ENCODE peak calls at places on chromosomes 12 and 14, in eight cellular contexts. N is HCT116, X is GM12878, K is body of pancreas, H is upper lobe of left lung, P is heart left ventricle, A is right lobe of liver, Q is HepG2. Z is an unnamed sample.

GRCh38 chr12:115953450-115953849 is 324.0 kb downstream of the MED13L start:
- ATAC-seq in N (no peak), X (no peak), K (no peak), H (peak), P (no peak), A (peak), Q (peak), Z (peak)

GRCh38 chr14:84108746-84109457 is 1421.0 kb upstream of the FLRT2 start:
- ATAC-seq in N (no peak), X (no peak), K (no peak), H (no peak), P (no peak), A (no peak), Q (no peak), Z (no peak)

GRCh38 chr14:24212924-24213865 is at the start of gene CHMP4A:
- ATAC-seq in N (peak), X (peak), K (peak), H (peak), P (peak), A (peak), Q (peak), Z (peak)

GRCh38 chr12:68159681-68160304 is at the start of gene IFNG:
- ATAC-seq in N (no peak), X (peak), K (no peak), H (no peak), P (no peak), A (peak), Q (no peak), Z (no peak)

GRCh38 chr12:76964784-76965571 is 86.2 kb upstream of the CSRP2 start:
- ATAC-seq in N (no peak), X (no peak), K (no peak), H (no peak), P (no peak), A (no peak), Q (no peak), Z (no peak)

GRCh38 chr12:11959117-11959823 is 111.5 kb upstream of the BCL2L14 start:
- ATAC-seq in N (no peak), X (no peak), K (no peak), H (no peak), P (no peak), A (no peak), Q (peak), Z (no peak)

GRCh38 chr12:131114942-131115584 is 161.4 kb downstream of the ADGRD1 start:
- ATAC-seq in N (no peak), X (no peak), K (no peak), H (peak), P (peak), A (no peak), Q (no peak), Z (peak)

GRCh38 chr14:104375551-104376201 is 203.9 kb upstream of the C14orf180 start:
- ATAC-seq in N (no peak), X (no peak), K (no peak), H (no peak), P (no peak), A (no peak), Q (no peak), Z (no peak)

GRCh38 chr12:98741229-98741614 is 96.1 kb downstream of the APAF1 start:
- ATAC-seq in N (no peak), X (no peak), K (no peak), H (no peak), P (no peak), A (no peak), Q (no peak), Z (no peak)

GRCh38 chr12:64584173-64584555 is 26.1 kb upstream of the RASSF3 start:
- ATAC-seq in N (no peak), X (no peak), K (no peak), H (no peak), P (no peak), A (peak), Q (peak), Z (no peak)

GRCh38 chr14:29857545-29857944 is 70.1 kb downstream of the PRKD1 start:
- ATAC-seq in N (no peak), X (peak), K (no peak), H (no peak), P (no peak), A (no peak), Q (no peak), Z (no peak)

GRCh38 chr14:104184911-104185499 is 46.6 kb downstream of the KIF26A start:
- ATAC-seq in N (no peak), X (no peak), K (no peak), H (no peak), P (peak), A (peak), Q (no peak), Z (no peak)

GRCh38 chr14:105845725-105846309 is 319.4 kb downstream of the TMEM121 start:
- ATAC-seq in N (no peak), X (no peak), K (no peak), H (no peak), P (no peak), A (no peak), Q (no peak), Z (no peak)

GRCh38 chr12:6697584-6698351 is 2.8 kb downstream of the PIANP start:
- ATAC-seq in N (peak), X (peak), K (no peak), H (peak), P (peak), A (peak), Q (peak), Z (no peak)

GRCh38 chr12:116018282-116018681 is 259.2 kb downstream of the MED13L start:
- ATAC-seq in N (no peak), X (no peak), K (peak), H (no peak), P (no peak), A (peak), Q (no peak), Z (no peak)

GRCh38 chr14:54252072-54252730 is 144.6 kb upstream of the CDKN3 start:
- ATAC-seq in N (peak), X (no peak), K (no peak), H (peak), P (no peak), A (no peak), Q (peak), Z (no peak)

GRCh38 chr12:92541024-92541423 is 161.8 kb upstream of the PLEKHG7 start:
- ATAC-seq in N (no peak), X (no peak), K (no peak), H (no peak), P (no peak), A (no peak), Q (no peak), Z (no peak)

GRCh38 chr14:102524026-102524450 is 14.5 kb upstream of the ANKRD9 start:
- ATAC-seq in N (no peak), X (no peak), K (no peak), H (no peak), P (peak), A (no peak), Q (peak), Z (no peak)

GRCh38 chr12:102534899-102535298 is 54.5 kb upstream of the IGF1 start:
- ATAC-seq in N (no peak), X (no peak), K (no peak), H (no peak), P (no peak), A (no peak), Q (no peak), Z (no peak)

GRCh38 chr12:104910196-104910840 is 47.8 kb downstream of the SLC41A2 start:
- ATAC-seq in N (no peak), X (no peak), K (no peak), H (peak), P (no peak), A (no peak), Q (no peak), Z (peak)

GRCh38 chr12:101703487-101703886 is 6.0 kb downstream of the CHPT1 start:
- ATAC-seq in N (no peak), X (no peak), K (no peak), H (no peak), P (no peak), A (no peak), Q (peak), Z (no peak)

GRCh38 chr14:92397140-92397815 is 74.3 kb downstream of the SLC24A4 start:
- ATAC-seq in N (peak), X (no peak), K (no peak), H (peak), P (no peak), A (no peak), Q (no peak), Z (no peak)

GRCh38 chr12:53997324-53998173 is 2.4 kb upstream of the HOXC9 start:
- ATAC-seq in N (no peak), X (no peak), K (no peak), H (no peak), P (no peak), A (no peak), Q (no peak), Z (no peak)

GRCh38 chr14:53408175-53408879 is 255.2 kb upstream of the DDHD1 start:
- ATAC-seq in N (no peak), X (no peak), K (no peak), H (no peak), P (peak), A (no peak), Q (no peak), Z (no peak)

GRCh38 chr14:68937790-68938514 is 41.1 kb downstream of the ACTN1 start:
- ATAC-seq in N (peak), X (peak), K (peak), H (no peak), P (peak), A (peak), Q (peak), Z (peak)

GRCh38 chr14:36293824-36294223 is 26.6 kb downstream of the MBIP start:
- ATAC-seq in N (no peak), X (no peak), K (no peak), H (peak), P (no peak), A (no peak), Q (no peak), Z (no peak)

GRCh38 chr12:72511906-72512305 is 239.7 kb downstream of the TRHDE start:
- ATAC-seq in N (no peak), X (no peak), K (peak), H (peak), P (no peak), A (no peak), Q (no peak), Z (no peak)

GRCh38 chr14:100011568-100012325 is 53.5 kb upstream of the EVL start:
- ATAC-seq in N (no peak), X (no peak), K (no peak), H (no peak), P (no peak), A (no peak), Q (no peak), Z (no peak)

GRCh38 chr12:66697404-66697803 is 18.5 kb upstream of the GRIP1 start:
- ATAC-seq in N (no peak), X (no peak), K (no peak), H (no peak), P (no peak), A (no peak), Q (no peak), Z (no peak)

GRCh38 chr12:69515394-69515793 is 45.2 kb downstream of the FRS2 start:
- ATAC-seq in N (no peak), X (no peak), K (no peak), H (no peak), P (no peak), A (no peak), Q (no peak), Z (no peak)

GRCh38 chr12:60935981-60936761 is 1324.0 kb upstream of the USP15 start:
- ATAC-seq in N (peak), X (peak), K (no peak), H (no peak), P (no peak), A (peak), Q (peak), Z (no peak)

GRCh38 chr12:1993341-1993740 is 10.9 kb downstream of the DCP1B start:
- ATAC-seq in N (peak), X (no peak), K (no peak), H (no peak), P (peak), A (peak), Q (no peak), Z (no peak)

GRCh38 chr12:3042394-3042793 is 34.8 kb upstream of the TSPAN9 start:
- ATAC-seq in N (no peak), X (peak), K (no peak), H (no peak), P (peak), A (peak), Q (no peak), Z (no peak)

GRCh38 chr12:70469221-70469820 is 103.2 kb downstream of the KCNMB4 start:
- ATAC-seq in N (no peak), X (peak), K (no peak), H (no peak), P (no peak), A (peak), Q (no peak), Z (no peak)

GRCh38 chr14:63940387-63940786 is 87.6 kb downstream of the SYNE2 start:
- ATAC-seq in N (no peak), X (peak), K (no peak), H (no peak), P (no peak), A (no peak), Q (no peak), Z (no peak)

DNA sequence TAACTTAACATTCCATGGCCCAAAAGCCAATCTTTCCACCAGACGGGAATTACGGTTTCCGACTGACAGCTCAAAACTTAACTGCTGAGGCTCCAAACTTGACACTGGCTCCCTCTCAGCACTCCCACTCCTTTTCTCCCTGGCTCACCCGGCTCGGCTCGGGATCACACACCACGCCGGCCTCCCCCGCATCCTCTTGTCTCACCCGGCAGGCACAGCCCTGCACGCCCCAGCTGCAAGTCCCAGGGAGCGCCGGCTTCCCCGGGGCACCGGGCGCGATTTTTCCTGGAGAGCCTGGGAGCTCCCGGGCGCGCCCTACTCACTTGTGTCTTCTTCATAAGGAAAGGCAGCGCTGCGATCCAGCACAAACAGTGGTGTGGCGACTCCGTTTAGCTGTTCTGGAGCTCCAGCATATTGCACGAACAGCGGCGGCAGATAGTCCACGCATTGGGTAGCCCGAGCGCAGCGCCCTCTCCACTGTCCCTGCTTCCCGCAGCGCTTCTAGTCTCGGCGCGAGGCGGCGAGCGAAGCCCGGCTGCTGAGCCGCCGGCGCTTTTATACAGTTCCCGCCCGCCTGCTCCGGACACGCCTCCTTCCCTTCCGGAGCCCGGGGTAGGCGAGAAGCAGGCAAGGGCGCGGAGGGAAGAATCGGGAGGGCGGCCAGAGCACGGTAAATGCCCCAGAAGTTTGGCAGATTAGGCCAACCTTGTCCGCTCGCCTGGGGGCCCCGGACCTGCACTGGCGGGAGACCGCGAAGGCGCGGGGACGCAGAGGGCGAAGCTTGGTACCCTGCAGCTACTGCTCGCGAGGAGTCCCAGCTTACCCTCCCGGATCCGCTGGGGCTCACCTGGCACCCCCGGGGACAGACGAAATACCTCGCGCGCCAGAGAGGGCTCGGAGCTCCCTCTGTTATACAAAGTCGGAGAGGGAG is at the start of gene KITLG:
- ATAC-seq in N (peak), X (peak), K (peak), H (peak), P (peak), A (peak), Q (peak), Z (peak)
- TF ChIP-seq POLR2A in N (peak), X (no peak), K (peak), H (no peak), P (no peak), A (peak), Q (peak), Z (peak)

GRCh38 chr12:50156641-50157040 is 10.5 kb downstream of the CERS5 start:
- ATAC-seq in N (no peak), X (no peak), K (no peak), H (no peak), P (no peak), A (no peak), Q (no peak), Z (no peak)
- TF ChIP-seq POLR2A in N (no peak), X (no peak), K (no peak), H (no peak), P (no peak), A (no peak), Q (no peak), Z (no peak)

GRCh38 chr12:49665384-49665783 is 41.8 kb downstream of the FMNL3 start:
- ATAC-seq in N (no peak), X (no peak), K (no peak), H (no peak), P (no peak), A (no peak), Q (no peak), Z (no peak)

GRCh38 chr12:49664167-49664566 is 40.8 kb downstream of the PRPF40B start:
- ATAC-seq in N (no peak), X (no peak), K (no peak), H (no peak), P (no peak), A (no peak), Q (no peak), Z (no peak)

GRCh38 chr12:49661191-49661590 is 37.8 kb downstream of the PRPF40B start:
- ATAC-seq in N (no peak), X (peak), K (no peak), H (no peak), P (no peak), A (no peak), Q (no peak), Z (no peak)

GRCh38 chr12:49664591-49665146 is 41.3 kb downstream of the PRPF40B start:
- ATAC-seq in N (no peak), X (peak), K (no peak), H (no peak), P (peak), A (no peak), Q (no peak), Z (peak)

DNA sequence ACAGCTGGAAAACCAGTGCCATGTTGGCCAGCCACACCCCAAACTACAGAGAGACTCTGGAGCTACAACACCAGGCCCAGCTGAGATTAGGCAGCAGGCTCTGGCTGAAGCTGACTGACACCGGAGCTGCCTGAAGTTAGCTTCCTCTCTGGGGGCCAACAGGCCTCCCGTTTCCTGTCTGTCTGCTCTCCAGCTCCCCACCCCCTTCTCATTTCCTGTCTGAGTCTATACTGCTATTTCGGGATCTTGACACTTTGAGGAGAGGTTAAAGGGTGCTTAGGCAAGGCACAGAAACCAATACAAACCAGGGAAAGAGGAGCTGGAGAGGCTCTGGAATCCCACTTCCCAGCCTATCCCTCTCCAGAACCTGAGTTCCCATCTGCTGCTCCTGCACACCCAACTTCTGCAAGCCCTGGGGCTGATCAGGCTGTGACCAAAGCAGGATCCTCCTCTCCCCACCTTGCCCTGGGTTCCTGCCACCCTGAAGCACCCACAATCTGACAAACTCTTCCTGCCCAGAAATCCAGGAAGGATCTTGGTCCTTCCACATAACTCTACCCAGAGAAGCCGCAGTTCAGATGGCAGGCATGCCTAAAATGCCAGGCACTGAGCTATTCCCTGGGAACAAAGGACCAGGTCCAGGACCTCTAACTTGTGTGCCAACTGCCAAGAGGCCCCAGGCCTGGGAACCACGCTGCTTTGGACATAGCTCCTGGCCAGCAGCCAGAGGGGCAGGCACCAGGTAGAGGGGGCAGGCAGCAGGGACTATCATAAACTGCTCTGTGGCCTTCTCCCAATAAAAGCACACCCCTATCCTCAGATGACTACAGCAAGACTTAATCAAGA is 39.9 kb downstream of the PRPF40B start:
- ATAC-seq in N (no peak), X (peak), K (peak), H (peak), P (peak), A (peak), Q (peak), Z (peak)
- TF ChIP-seq POLR2A in N (no peak), X (peak), K (no peak), H (no peak), P (no peak), A (no peak), Q (no peak), Z (no peak)

GRCh38 chr12:121128908-121129704 is 3.6 kb upstream of the P2RX7 start:
- ATAC-seq in N (peak), X (peak), K (peak), H (peak), P (peak), A (peak), Q (peak), Z (peak)
- TF ChIP-seq POLR2A in N (no peak), X (peak), K (no peak), H (no peak), P (no peak), A (peak), Q (no peak), Z (no peak)

DNA sequence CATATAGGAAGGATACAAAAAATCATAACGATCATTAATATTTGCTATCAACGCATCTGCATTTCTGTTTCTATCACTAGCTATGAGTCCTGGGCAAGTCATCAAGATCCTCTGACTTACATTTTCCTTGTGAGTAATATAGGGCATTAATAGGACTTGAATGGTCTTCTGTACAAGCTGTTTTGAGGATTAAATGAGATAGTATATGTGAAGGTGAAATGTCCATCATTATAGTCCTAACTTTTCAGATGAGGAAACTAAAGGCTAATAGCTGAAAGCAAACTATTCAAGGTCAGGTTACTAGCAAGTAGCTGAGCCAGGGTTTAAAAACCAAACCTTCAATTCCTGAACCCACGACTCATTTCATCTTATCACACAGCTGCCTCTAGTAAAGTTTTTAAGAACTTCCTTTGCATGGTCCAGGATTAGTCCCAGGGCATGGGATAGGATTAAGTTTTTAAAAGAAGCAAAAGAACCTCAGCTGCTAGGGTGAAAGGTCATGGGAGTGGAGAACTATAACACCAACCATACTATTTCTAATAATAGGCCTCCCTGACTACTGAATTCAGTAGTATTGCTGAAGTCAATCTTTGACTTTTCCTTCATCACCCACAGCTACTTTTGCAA is 101.4 kb upstream of the ADAMTS20 start:
- ATAC-seq in N (no peak), X (no peak), K (no peak), H (no peak), P (no peak), A (no peak), Q (no peak), Z (no peak)
- TF ChIP-seq POLR2A in N (no peak), X (no peak), K (no peak), H (no peak), P (no peak), A (no peak), Q (no peak), Z (no peak)

GRCh38 chr12:123713398-123714301 is 1.5 kb downstream of the ATP6V0A2 start:
- ATAC-seq in N (no peak), X (peak), K (no peak), H (no peak), P (no peak), A (no peak), Q (no peak), Z (no peak)
- TF ChIP-seq POLR2A in N (no peak), X (no peak), K (no peak), H (no peak), P (no peak), A (no peak), Q (no peak), Z (no peak)

Z was measured in gastroesophageal sphincter.